ENCODE peak calls at places on chromosome 14, in six cellular contexts. One of them, this sample, is unnamed.

GRCh38 chr14:53044486-53044885 is 93.6 kb upstream of the FERMT2 start:
- DNase-seq in mucosa of descending colon: no peak
- DNase-seq in naive thymus-derived CD4-positive, alpha-beta T cell: no peak
- DNase-seq in fibroblast of lung: peak
- DNase-seq in tibial nerve: no peak
- DNase-seq in left lung: no peak
- DNase-seq in this sample: peak

GRCh38 chr14:101126376-101127130 is 223.0 kb upstream of the RTL1 start:
- DNase-seq in fibroblast of lung: no peak
- DNase-seq in tibial nerve: no peak
- DNase-seq in left lung: peak
- DNase-seq in mucosa of descending colon: no peak
- DNase-seq in naive thymus-derived CD4-positive, alpha-beta T cell: no peak
- DNase-seq in this sample: no peak

GRCh38 chr14:95784137-95784536 is 70.2 kb upstream of the TCL1A start:
- DNase-seq in tibial nerve: no peak
- DNase-seq in left lung: no peak
- DNase-seq in naive thymus-derived CD4-positive, alpha-beta T cell: no peak
- DNase-seq in mucosa of descending colon: no peak
- DNase-seq in fibroblast of lung: peak
- DNase-seq in this sample: peak

GRCh38 chr14:49526101-49526500 is 60.1 kb downstream of the RPS29 start:
- DNase-seq in tibial nerve: no peak
- DNase-seq in fibroblast of lung: no peak
- DNase-seq in mucosa of descending colon: no peak
- DNase-seq in left lung: no peak
- DNase-seq in naive thymus-derived CD4-positive, alpha-beta T cell: no peak
- DNase-seq in this sample: no peak

GRCh38 chr14:83004456-83005006 is 1470.9 kb upstream of the SEL1L start:
- DNase-seq in left lung: no peak
- DNase-seq in fibroblast of lung: no peak
- DNase-seq in naive thymus-derived CD4-positive, alpha-beta T cell: no peak
- DNase-seq in mucosa of descending colon: no peak
- DNase-seq in tibial nerve: no peak
- DNase-seq in this sample: no peak

GRCh38 chr14:99883866-99884650 is 90.8 kb downstream of the EML1 start:
- DNase-seq in fibroblast of lung: no peak
- DNase-seq in naive thymus-derived CD4-positive, alpha-beta T cell: no peak
- DNase-seq in tibial nerve: no peak
- DNase-seq in mucosa of descending colon: no peak
- DNase-seq in left lung: no peak
- DNase-seq in this sample: no peak

GRCh38 chr14:20215196-20215595 is 8.3 kb upstream of the OR11H6 start:
- DNase-seq in mucosa of descending colon: no peak
- DNase-seq in left lung: no peak
- DNase-seq in naive thymus-derived CD4-positive, alpha-beta T cell: no peak
- DNase-seq in tibial nerve: no peak
- DNase-seq in fibroblast of lung: no peak
- DNase-seq in this sample: no peak

GRCh38 chr14:96509457-96510090 is 7.4 kb downstream of the PAPOLA start:
- DNase-seq in mucosa of descending colon: no peak
- DNase-seq in fibroblast of lung: no peak
- DNase-seq in left lung: no peak
- DNase-seq in naive thymus-derived CD4-positive, alpha-beta T cell: no peak
- DNase-seq in tibial nerve: no peak
- DNase-seq in this sample: no peak

GRCh38 chr14:57837267-57837666 is 28.6 kb downstream of the SLC35F4 start:
- DNase-seq in left lung: no peak
- DNase-seq in naive thymus-derived CD4-positive, alpha-beta T cell: no peak
- DNase-seq in mucosa of descending colon: no peak
- DNase-seq in fibroblast of lung: no peak
- DNase-seq in tibial nerve: no peak
- DNase-seq in this sample: no peak

GRCh38 chr14:50823051-50823762 is 7.8 kb downstream of the NIN start:
- DNase-seq in fibroblast of lung: peak
- DNase-seq in mucosa of descending colon: no peak
- DNase-seq in left lung: no peak
- DNase-seq in naive thymus-derived CD4-positive, alpha-beta T cell: no peak
- DNase-seq in tibial nerve: peak
- DNase-seq in this sample: no peak

GRCh38 chr14:50821471-50822464 is 9.2 kb downstream of the NIN start:
- DNase-seq in mucosa of descending colon: peak
- DNase-seq in tibial nerve: no peak
- DNase-seq in left lung: peak
- DNase-seq in naive thymus-derived CD4-positive, alpha-beta T cell: peak
- DNase-seq in fibroblast of lung: no peak
- DNase-seq in this sample: no peak

GRCh38 chr14:50823763-50824636 is 7.0 kb downstream of the NIN start:
- DNase-seq in fibroblast of lung: no peak
- DNase-seq in tibial nerve: no peak
- DNase-seq in left lung: no peak
- DNase-seq in mucosa of descending colon: no peak
- DNase-seq in naive thymus-derived CD4-positive, alpha-beta T cell: no peak
- DNase-seq in this sample: no peak

GRCh38 chr14:50820786-50821185 is 10.2 kb downstream of the NIN start:
- DNase-seq in left lung: no peak
- DNase-seq in naive thymus-derived CD4-positive, alpha-beta T cell: no peak
- DNase-seq in tibial nerve: no peak
- DNase-seq in mucosa of descending colon: no peak
- DNase-seq in fibroblast of lung: no peak
- DNase-seq in this sample: no peak

DNA sequence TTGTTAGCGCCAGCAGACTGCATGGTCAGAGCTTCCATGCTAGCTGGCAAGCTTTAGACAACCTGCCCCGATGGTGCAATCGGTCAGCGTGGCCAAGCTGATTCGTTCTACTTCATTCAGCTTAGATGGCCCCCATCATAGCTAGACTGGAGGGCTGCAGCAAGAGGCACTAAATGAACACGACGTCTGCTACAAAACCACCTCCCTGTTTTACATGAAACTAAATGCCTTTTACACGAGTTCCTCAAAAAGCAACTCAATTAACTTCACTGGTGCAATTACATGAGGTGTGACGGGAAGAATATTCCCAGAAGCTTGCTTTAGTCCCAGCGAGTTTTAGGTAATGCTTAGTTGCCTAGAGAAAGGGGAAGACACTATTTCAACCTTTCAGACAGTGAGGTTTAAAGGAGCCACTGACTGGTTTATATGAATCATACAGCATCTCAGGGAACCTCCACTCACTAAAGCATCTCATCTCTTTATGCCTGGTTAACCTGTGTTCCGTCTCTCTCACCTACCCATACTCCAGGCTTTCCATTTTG is 8.4 kb downstream of the NIN start:
- DNase-seq in fibroblast of lung: no peak
- DNase-seq in left lung: no peak
- DNase-seq in tibial nerve: no peak
- DNase-seq in naive thymus-derived CD4-positive, alpha-beta T cell: no peak
- DNase-seq in mucosa of descending colon: no peak
- DNase-seq in this sample: no peak
- H3K4me3 ChIP-seq in fibroblast of lung: no peak
- H3K4me3 ChIP-seq in left lung: no peak
- H3K4me3 ChIP-seq in tibial nerve: no peak
- H3K4me3 ChIP-seq in naive thymus-derived CD4-positive, alpha-beta T cell: peak
- H3K4me3 ChIP-seq in mucosa of descending colon: no peak
- H3K4me3 ChIP-seq in this sample: no peak

DNA sequence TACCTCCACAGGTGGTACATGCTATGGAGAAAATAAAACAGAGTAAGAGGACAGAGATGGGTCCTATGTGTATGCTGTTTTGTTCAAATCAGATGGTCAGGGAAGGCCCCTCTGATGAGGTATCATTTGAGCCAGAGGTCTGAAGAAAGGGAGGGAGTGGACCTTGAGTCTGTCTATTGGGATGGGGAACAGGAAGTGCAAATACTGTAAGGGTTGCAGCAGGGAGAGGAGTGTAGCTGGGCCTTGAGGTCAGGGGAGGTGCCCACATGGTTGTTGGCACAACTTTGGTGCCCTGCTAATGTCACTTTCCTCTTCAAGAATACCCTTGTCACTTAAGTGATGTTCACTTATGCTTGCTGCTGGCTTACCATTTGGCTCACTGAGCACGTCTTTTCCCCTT is 83.3 kb downstream of the PRKCH start:
- DNase-seq in mucosa of descending colon: no peak
- DNase-seq in left lung: no peak
- DNase-seq in naive thymus-derived CD4-positive, alpha-beta T cell: no peak
- DNase-seq in fibroblast of lung: no peak
- DNase-seq in tibial nerve: no peak
- DNase-seq in this sample: no peak
- H3K4me3 ChIP-seq in mucosa of descending colon: no peak
- H3K4me3 ChIP-seq in left lung: no peak
- H3K4me3 ChIP-seq in naive thymus-derived CD4-positive, alpha-beta T cell: no peak
- H3K4me3 ChIP-seq in fibroblast of lung: no peak
- H3K4me3 ChIP-seq in tibial nerve: no peak
- H3K4me3 ChIP-seq in this sample: no peak

DNA sequence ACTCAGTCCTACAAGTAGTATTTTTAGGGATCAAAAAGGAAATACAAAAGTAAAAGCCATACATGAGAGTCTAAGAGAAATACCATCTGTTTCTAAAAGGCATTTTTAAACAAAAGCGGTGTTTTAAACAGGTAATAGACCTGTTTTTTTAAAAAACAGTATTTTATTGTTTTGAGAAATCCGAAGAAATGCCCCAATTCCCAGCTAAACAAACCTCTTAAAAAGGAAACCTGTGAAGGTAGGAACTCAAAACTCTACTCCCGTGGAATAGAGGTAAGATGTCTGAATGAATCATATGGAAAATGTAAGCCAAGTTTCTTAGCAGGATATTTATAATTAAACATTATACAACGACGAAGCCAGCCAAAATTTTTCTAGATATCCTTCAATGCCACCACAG is 2.0 kb downstream of the PPP1R13B start:
- DNase-seq in mucosa of descending colon: no peak
- DNase-seq in left lung: no peak
- DNase-seq in fibroblast of lung: no peak
- DNase-seq in naive thymus-derived CD4-positive, alpha-beta T cell: no peak
- DNase-seq in tibial nerve: no peak
- DNase-seq in this sample: no peak
- H3K4me3 ChIP-seq in mucosa of descending colon: no peak
- H3K4me3 ChIP-seq in left lung: no peak
- H3K4me3 ChIP-seq in fibroblast of lung: no peak
- H3K4me3 ChIP-seq in naive thymus-derived CD4-positive, alpha-beta T cell: no peak
- H3K4me3 ChIP-seq in tibial nerve: no peak
- H3K4me3 ChIP-seq in this sample: no peak

DNA sequence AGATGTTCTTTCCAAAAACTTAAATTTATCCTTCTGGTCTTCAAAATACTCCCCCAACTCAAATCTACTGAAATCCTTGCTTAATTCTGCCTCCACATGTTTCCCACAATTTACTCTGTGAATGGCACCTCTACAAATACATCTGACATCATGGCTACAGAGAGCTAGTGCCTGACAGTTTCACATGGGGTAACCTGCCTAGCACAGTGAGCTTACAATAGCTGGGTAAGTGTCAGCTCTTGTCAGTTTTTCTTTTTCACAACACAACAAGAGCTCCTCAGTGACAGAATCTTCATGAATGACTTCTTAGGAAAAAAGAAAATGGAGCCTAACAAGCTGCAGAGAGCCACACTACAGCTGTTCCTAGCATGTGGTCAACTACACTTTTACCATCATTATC is 54.4 kb downstream of the NIN start:
- DNase-seq in naive thymus-derived CD4-positive, alpha-beta T cell: no peak
- DNase-seq in fibroblast of lung: no peak
- DNase-seq in left lung: no peak
- DNase-seq in tibial nerve: no peak
- DNase-seq in mucosa of descending colon: no peak
- DNase-seq in this sample: no peak
- H3K4me3 ChIP-seq in naive thymus-derived CD4-positive, alpha-beta T cell: no peak
- H3K4me3 ChIP-seq in fibroblast of lung: no peak
- H3K4me3 ChIP-seq in left lung: no peak
- H3K4me3 ChIP-seq in tibial nerve: no peak
- H3K4me3 ChIP-seq in mucosa of descending colon: no peak
- H3K4me3 ChIP-seq in this sample: no peak

GRCh38 chr14:75259510-75259855 is 19.1 kb upstream of the FOS start:
- DNase-seq in naive thymus-derived CD4-positive, alpha-beta T cell: no peak
- DNase-seq in fibroblast of lung: peak
- DNase-seq in mucosa of descending colon: no peak
- DNase-seq in tibial nerve: no peak
- DNase-seq in left lung: no peak
- DNase-seq in this sample: peak

GRCh38 chr14:75258079-75258802 is 20.4 kb upstream of the FOS start:
- DNase-seq in naive thymus-derived CD4-positive, alpha-beta T cell: no peak
- DNase-seq in mucosa of descending colon: no peak
- DNase-seq in left lung: no peak
- DNase-seq in tibial nerve: peak
- DNase-seq in fibroblast of lung: peak
- DNase-seq in this sample: peak

GRCh38 chr14:75258803-75259509 is 19.7 kb upstream of the FOS start:
- DNase-seq in left lung: peak
- DNase-seq in mucosa of descending colon: peak
- DNase-seq in fibroblast of lung: peak
- DNase-seq in naive thymus-derived CD4-positive, alpha-beta T cell: peak
- DNase-seq in tibial nerve: peak
- DNase-seq in this sample: peak

GRCh38 chr14:75262641-75263040 is 16.0 kb upstream of the FOS start:
- DNase-seq in naive thymus-derived CD4-positive, alpha-beta T cell: no peak
- DNase-seq in fibroblast of lung: no peak
- DNase-seq in mucosa of descending colon: no peak
- DNase-seq in left lung: no peak
- DNase-seq in tibial nerve: no peak
- DNase-seq in this sample: no peak

DNA sequence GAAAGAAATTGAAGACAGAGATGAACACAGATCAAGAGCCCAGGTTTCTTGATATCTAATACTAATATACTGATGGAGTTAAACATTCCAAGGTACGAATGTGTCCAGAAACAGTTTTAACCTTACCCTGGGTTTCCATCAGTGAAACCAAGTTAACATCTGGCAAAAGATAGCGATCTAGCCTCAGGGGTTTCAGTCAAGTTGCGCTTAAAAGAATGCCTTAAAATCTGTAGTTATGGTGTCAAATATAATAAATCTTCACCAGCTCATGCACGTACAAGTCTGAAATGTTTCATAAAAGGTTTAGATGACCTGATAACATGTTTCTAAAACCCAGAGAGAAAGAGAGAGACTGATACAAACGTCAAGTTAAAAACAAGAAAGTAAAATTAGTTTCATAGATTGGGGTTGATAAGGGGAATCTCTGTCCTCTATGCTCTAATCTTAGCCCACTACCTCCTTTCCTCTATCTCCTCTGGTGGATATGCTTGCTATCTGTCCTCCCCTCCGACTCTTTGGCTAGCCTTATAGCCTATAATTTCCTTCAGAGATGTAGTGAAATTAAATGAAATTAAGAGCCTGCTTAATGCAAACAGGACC is 18.6 kb upstream of the FOS start:
- DNase-seq in left lung: no peak
- DNase-seq in mucosa of descending colon: no peak
- DNase-seq in tibial nerve: no peak
- DNase-seq in naive thymus-derived CD4-positive, alpha-beta T cell: no peak
- DNase-seq in fibroblast of lung: no peak
- DNase-seq in this sample: no peak
- H3K4me3 ChIP-seq in left lung: no peak
- H3K4me3 ChIP-seq in mucosa of descending colon: no peak
- H3K4me3 ChIP-seq in tibial nerve: no peak
- H3K4me3 ChIP-seq in naive thymus-derived CD4-positive, alpha-beta T cell: no peak
- H3K4me3 ChIP-seq in fibroblast of lung: no peak
- H3K4me3 ChIP-seq in this sample: no peak

This sample was measured in foreskin fibroblast.